ENCODE peak calls at places on chromosomes 5 and 9, in five cellular contexts. H, S, V, J and B are unnamed samples. For H3K4me1, the result is how much of the 10 kb centered on the place peaks cover.

GRCh38 chr9:26228273-26228672 is 550.0 kb upstream of the TUSC1 start:
- DNase-seq in H (no peak), S (no peak), V (no peak), J (no peak), B (no peak)

GRCh38 chr9:17760250-17760649 is 181.4 kb downstream of the SH3GL2 start:
- DNase-seq in H (no peak), S (no peak), V (no peak), J (no peak), B (no peak)

GRCh38 chr5:111224561-111224989 is 391 bp downstream of the CAMK4 start:
- DNase-seq in H (no peak), S (no peak), V (no peak), J (no peak), B (no peak)

GRCh38 chr9:125428515-125429467 is 167.2 kb downstream of the GAPVD1 start:
- DNase-seq in H (no peak), S (no peak), V (no peak), J (no peak), B (no peak)

GRCh38 chr5:133273661-133274596 is 222.1 kb downstream of the HSPA4 start:
- DNase-seq in H (no peak), S (no peak), V (no peak), J (no peak), B (no peak)

GRCh38 chr5:66713998-66714397 is 117.8 kb downstream of the MAST4 start:
- DNase-seq in H (no peak), S (no peak), V (no peak), J (no peak), B (no peak)

GRCh38 chr9:137460363-137461315 is 1.5 kb upstream of the NSMF start:
- DNase-seq in H (no peak), S (peak), V (no peak), J (no peak), B (no peak)

GRCh38 chr5:54243483-54244080 is 66.8 kb downstream of the ARL15 start:
- DNase-seq in H (peak), S (no peak), V (no peak), J (no peak), B (peak)

GRCh38 chr5:7519564-7519963 is 123.6 kb downstream of the ADCY2 start:
- DNase-seq in H (no peak), S (no peak), V (no peak), J (no peak), B (no peak)

GRCh38 chr5:139110526-139111168 is 87.5 kb downstream of the SIL1 start:
- DNase-seq in H (no peak), S (no peak), V (no peak), J (no peak), B (no peak)

GRCh38 chr9:34585946-34586705 is 3.4 kb downstream of the CNTFR start:
- DNase-seq in H (no peak), S (no peak), V (no peak), J (no peak), B (no peak)

GRCh38 chr5:43711496-43711895 is 108.5 kb downstream of the NNT start:
- DNase-seq in H (no peak), S (no peak), V (no peak), J (no peak), B (no peak)

GRCh38 chr9:115207003-115207837 is 89.3 kb upstream of the TNC start:
- DNase-seq in H (no peak), S (no peak), V (no peak), J (no peak), B (no peak)

GRCh38 chr5:82106806-82107205 is 135.0 kb downstream of the ATG10 start:
- DNase-seq in H (no peak), S (no peak), V (no peak), J (no peak), B (no peak)

GRCh38 chr9:99779277-99779676 is 42.4 kb upstream of the NR4A3 start:
- DNase-seq in H (no peak), S (no peak), V (no peak), J (no peak), B (no peak)

DNA sequence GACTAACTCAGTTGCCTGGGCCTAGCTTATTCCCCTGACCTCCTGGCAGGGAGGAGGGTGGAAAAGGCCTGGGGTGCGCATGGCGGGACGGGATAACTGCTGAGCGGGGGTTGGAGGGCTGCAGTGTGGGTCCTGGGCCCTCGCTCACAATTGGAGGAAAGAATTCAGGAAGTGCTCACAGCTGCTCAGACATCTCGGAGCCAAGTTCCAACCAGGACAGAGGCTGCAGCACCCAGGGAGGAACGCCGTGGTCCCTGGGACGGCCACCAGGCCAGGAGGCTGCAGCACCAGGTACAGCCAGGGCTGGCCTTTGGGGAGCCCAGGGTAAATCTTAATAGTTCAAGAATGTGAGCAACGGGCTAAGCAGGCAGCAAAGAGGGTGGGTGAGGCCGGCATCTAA is at the start of gene SPAAR:
- DNase-seq in H (no peak), S (no peak), V (no peak), J (no peak), B (no peak)
- H3K4me1 ChIP-seq in H (half or more), S (half or more), V (half or more), J (half or more), B (under half)

DNA sequence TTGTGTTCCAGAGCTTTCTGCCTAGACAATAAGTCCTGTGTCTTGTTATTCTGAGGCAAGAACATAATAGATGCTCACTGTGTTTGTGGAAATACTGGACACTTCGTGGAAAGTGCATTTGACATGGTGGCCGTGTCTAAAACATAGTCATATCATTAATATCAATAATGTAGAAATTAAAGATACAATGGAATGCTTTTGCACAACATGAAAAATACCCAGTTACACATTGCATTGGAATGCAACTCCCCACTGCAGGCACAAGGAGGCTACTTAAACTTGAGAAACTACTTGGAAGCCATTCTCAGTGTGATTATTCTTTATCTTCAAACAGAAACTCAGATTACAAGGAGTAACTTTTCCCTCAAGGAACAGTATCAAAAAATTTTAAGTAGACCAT is 145.3 kb upstream of the ZNF462 start:
- DNase-seq in H (peak), S (no peak), V (no peak), J (no peak), B (no peak)
- H3K4me3 ChIP-seq in H (no peak), S (no peak), V (no peak), J (no peak), B (no peak)

GRCh38 chr9:104899759-104900247 is 28.2 kb downstream of the ABCA1 start:
- DNase-seq in H (no peak), S (no peak), V (no peak), J (no peak), B (no peak)
- H3K4me1 ChIP-seq in H (under half), S (under half), V (under half), J (under half), B (under half)

GRCh38 chr9:37423508-37423907 is 1.0 kb downstream of the GRHPR start:
- DNase-seq in H (no peak), S (no peak), V (no peak), J (no peak), B (no peak)

GRCh38 chr9:37426846-37427245 is 4.3 kb downstream of the GRHPR start:
- DNase-seq in H (no peak), S (no peak), V (no peak), J (no peak), B (no peak)

GRCh38 chr9:37425298-37425752 is 2.8 kb downstream of the GRHPR start:
- DNase-seq in H (no peak), S (no peak), V (no peak), J (no peak), B (no peak)

GRCh38 chr9:37424204-37424685 is 1.7 kb downstream of the GRHPR start:
- DNase-seq in H (no peak), S (no peak), V (no peak), J (no peak), B (no peak)

DNA sequence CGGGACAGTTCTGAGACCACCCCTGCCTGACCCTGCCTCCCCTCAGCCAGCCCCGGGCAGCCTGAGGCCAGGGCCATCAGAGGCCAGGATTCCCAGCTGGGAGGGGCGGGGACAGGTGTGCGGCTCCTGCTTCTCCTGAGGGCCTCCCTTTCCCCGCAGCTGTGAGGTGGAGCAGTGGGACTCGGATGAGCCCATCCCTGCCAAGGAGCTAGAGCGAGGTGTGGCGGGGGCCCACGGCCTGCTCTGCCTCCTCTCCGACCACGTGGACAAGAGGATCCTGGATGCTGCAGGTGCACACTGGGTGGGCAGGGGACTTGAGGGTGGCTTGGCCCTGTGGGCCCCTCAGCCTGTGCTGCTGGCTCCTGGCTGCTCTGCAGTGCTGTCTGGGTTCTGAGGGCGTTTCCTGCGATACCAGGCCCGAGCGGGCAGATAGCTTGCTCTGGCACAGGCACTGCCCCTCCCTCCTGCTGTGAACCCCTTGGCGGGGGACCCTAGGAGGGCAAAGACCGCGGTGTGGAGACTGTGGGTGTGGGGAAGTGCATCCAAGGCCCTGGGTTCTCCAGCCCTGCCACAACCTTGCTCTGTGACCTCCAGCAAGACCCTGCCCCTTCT is 2.3 kb downstream of the GRHPR start:
- DNase-seq in H (no peak), S (no peak), V (no peak), J (no peak), B (no peak)
- H3K4me3 ChIP-seq in H (no peak), S (no peak), V (no peak), J (peak), B (no peak)

GRCh38 chr5:124705577-124705976 is 40.9 kb downstream of the ZNF608 start:
- DNase-seq in H (no peak), S (no peak), V (no peak), J (no peak), B (peak)

GRCh38 chr5:124704594-124705284 is 41.7 kb downstream of the ZNF608 start:
- DNase-seq in H (peak), S (no peak), V (no peak), J (no peak), B (peak)

GRCh38 chr5:124707516-124707915 is 38.9 kb downstream of the ZNF608 start:
- DNase-seq in H (no peak), S (no peak), V (no peak), J (no peak), B (no peak)

GRCh38 chr5:124706729-124707361 is 39.6 kb downstream of the ZNF608 start:
- DNase-seq in H (peak), S (no peak), V (peak), J (peak), B (peak)

GRCh38 chr5:124706041-124706440 is 40.4 kb downstream of the ZNF608 start:
- DNase-seq in H (no peak), S (no peak), V (no peak), J (no peak), B (no peak)
- H3K4me1 ChIP-seq in H (under half), S (under half), V (under half), J (under half), B (half or more)

GRCh38 chr9:21001581-21001980 is 29.9 kb downstream of the HACD4 start:
- DNase-seq in H (no peak), S (peak), V (no peak), J (no peak), B (no peak)
- H3K4me3 ChIP-seq in H (no peak), S (no peak), V (no peak), J (no peak), B (no peak)

DNA sequence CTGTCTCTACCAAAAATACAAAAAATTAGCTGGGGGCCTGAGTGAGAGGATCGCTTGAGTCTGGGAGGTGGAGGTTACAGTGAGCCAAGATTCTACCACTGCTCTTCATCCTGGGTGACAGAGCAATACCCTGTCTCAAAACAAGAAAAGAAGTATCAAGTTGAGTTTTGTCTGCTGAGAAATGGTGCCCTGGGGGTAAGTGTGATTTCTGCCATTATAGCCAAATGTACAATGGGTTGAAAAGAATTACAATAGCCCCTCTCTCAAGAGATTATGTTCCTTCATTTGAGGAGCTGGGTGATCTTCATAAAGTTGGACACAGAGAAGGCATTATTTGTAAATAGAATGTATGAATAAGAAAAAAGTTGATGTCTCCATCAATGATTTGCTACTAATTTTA is 189.4 kb downstream of the GOLPH3 start:
- DNase-seq in H (no peak), S (no peak), V (no peak), J (no peak), B (peak)
- H3K4me1 ChIP-seq in H (under half), S (under half), V (under half), J (under half), B (under half)